ENCODE peak calls at places on chromosomes 3 and 15, in nine cellular contexts. Y is WTC11, W is CD14-positive monocyte, L is fibroblast of mammary gland, P is transverse colon, N is tibial nerve, D is foreskin keratinocyte, V is A673, R is HFFc6. X is an unnamed sample.
A peak's percentile ranks its signal among the peaks of the same experiment; 100 is the strongest.

GRCh38 chr3:179652467-179653105 is at the start of gene USP13:
- DNase-seq in Y (peak; percentile 72), W (no peak), L (peak; percentile 87), P (peak; percentile 54), N (peak; percentile 36), D (peak; percentile 37), V (peak; percentile 91), R (peak; percentile 77), X (peak; percentile 75)

GRCh38 chr3:195078891-195079440 is 192.0 kb downstream of the XXYLT1 start:
- DNase-seq in Y (no peak), W (no peak), L (no peak), P (no peak), N (no peak), D (no peak), V (no peak), R (no peak), X (no peak)

GRCh38 chr3:44323341-44323955 is 15.1 kb upstream of the TCAIM start:
- DNase-seq in Y (peak; percentile 57), W (no peak), L (peak; percentile 67), P (peak; percentile 70), N (peak; percentile 97), D (no peak), V (peak; percentile 69), R (peak; percentile 58), X (peak; percentile 20)

GRCh38 chr15:57149196-57149595 is 227.1 kb upstream of the CGNL1 start:
- DNase-seq in Y (no peak), W (no peak), L (peak; percentile 65), P (no peak), N (no peak), D (no peak), V (no peak), R (peak; percentile 12), X (no peak)

GRCh38 chr3:12470111-12470510 is 14.2 kb upstream of the TSEN2 start:
- DNase-seq in Y (no peak), W (no peak), L (peak; percentile 39), P (no peak), N (no peak), D (peak; percentile 20), V (no peak), R (peak; percentile 36), X (no peak)

GRCh38 chr3:183764854-183765731 is 60.3 kb downstream of the MAP6D1 start:
- DNase-seq in Y (no peak), W (no peak), L (peak; percentile 73), P (peak; percentile 9), N (no peak), D (peak; percentile 10), V (no peak), R (peak; percentile 83), X (no peak)

GRCh38 chr15:39014682-39015081 is 450.1 kb upstream of the RASGRP1 start:
- DNase-seq in Y (no peak), W (no peak), L (no peak), P (no peak), N (no peak), D (no peak), V (no peak), R (no peak), X (no peak)

GRCh38 chr3:45567730-45568172 is 26.8 kb upstream of the LIMD1 start:
- DNase-seq in Y (no peak), W (peak; percentile 60), L (no peak), P (peak; percentile 36), N (no peak), D (no peak), V (no peak), R (no peak), X (peak; percentile 73)

GRCh38 chr3:42733501-42734262 is 31.1 kb upstream of the HHATL start:
- DNase-seq in Y (no peak), W (no peak), L (no peak), P (no peak), N (no peak), D (no peak), V (no peak), R (no peak), X (no peak)

GRCh38 chr3:42731476-42732195 is 29.0 kb upstream of the HHATL start:
- DNase-seq in Y (no peak), W (no peak), L (no peak), P (no peak), N (no peak), D (no peak), V (no peak), R (no peak), X (no peak)

GRCh38 chr3:42732196-42732828 is 29.7 kb upstream of the HHATL start:
- DNase-seq in Y (no peak), W (no peak), L (no peak), P (no peak), N (no peak), D (no peak), V (no peak), R (no peak), X (no peak)

GRCh38 chr3:42734263-42734860 is 31.8 kb upstream of the HHATL start:
- DNase-seq in Y (no peak), W (no peak), L (no peak), P (no peak), N (no peak), D (no peak), V (no peak), R (no peak), X (no peak)

GRCh38 chr3:42732829-42733459 is 30.3 kb upstream of the HHATL start:
- DNase-seq in Y (no peak), W (no peak), L (no peak), P (no peak), N (no peak), D (no peak), V (no peak), R (no peak), X (no peak)
- TF ChIP-seq CTCF in Y (no peak), W (no peak), L (peak; percentile 25), P (no peak), N (peak; percentile 32), D (no peak), V (no peak), R (peak; percentile 56), X (no peak)

DNA sequence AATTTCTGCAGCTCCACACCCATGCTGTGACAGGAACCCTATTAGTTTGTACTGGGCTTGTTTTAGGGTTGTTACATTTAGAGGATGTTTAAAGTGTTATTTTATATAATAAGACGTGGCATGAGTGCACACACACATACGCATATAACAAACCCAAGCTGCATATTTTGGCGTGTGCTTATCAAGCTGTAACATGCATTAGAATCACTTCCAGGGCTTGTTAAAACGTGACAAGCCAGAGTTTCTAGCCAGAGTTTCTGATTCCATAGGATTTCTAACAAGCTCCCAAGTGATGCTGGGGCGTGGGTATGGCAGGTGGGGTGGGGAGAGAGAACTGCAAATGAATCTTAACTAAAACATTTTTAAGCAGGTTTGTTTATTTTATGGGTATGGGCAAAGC is 17.4 kb downstream of the ONECUT1 start:
- DNase-seq in Y (no peak), W (no peak), L (no peak), P (no peak), N (no peak), D (peak; percentile 71), V (no peak), R (no peak), X (no peak)
- TF ChIP-seq CTCF in Y (no peak), W (no peak), L (no peak), P (no peak), N (no peak), D (no peak), V (no peak), R (no peak), X (no peak)

GRCh38 chr3:82493858-82494257 is 732.4 kb upstream of the GBE1 start:
- DNase-seq in Y (no peak), W (no peak), L (no peak), P (no peak), N (no peak), D (no peak), V (no peak), R (no peak), X (no peak)

GRCh38 chr3:82498186-82498585 is 736.7 kb upstream of the GBE1 start:
- DNase-seq in Y (no peak), W (no peak), L (no peak), P (no peak), N (no peak), D (no peak), V (no peak), R (no peak), X (no peak)

GRCh38 chr3:82495655-82496054 is 734.2 kb upstream of the GBE1 start:
- DNase-seq in Y (no peak), W (no peak), L (no peak), P (no peak), N (no peak), D (no peak), V (no peak), R (no peak), X (no peak)

GRCh38 chr3:82494977-82495489 is 733.6 kb upstream of the GBE1 start:
- DNase-seq in Y (no peak), W (no peak), L (no peak), P (no peak), N (no peak), D (no peak), V (no peak), R (no peak), X (no peak)

DNA sequence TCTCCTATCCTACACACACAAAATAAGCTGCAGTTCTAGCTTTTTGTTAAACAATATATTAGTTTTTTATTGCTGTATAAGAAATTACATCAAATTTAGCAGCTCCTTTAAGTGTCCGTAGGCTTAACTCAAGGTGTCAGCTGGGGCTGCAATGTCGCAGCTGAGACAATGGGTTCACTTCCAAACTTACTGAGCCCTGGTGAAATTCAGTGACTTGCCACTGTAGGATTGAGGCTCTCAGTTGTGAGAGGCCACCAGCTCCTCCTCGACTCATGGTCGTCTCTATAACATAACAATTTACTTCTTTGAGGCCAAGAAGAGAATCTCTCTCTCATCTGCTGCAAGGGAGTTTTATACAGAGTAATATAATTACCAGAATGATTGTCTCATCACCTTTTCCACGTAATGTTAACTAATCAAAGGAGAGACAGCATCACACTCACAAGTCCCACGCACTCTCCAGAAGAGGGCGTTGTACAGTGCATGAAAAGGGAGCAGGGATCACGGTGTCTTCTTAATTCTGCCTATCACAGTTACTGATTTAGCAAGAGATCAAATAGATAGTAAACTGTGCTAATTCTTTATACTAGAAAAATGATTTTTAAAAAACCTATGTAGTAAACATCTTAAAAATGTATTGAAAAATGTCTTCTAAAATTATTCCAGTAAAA is 735.6 kb upstream of the GBE1 start:
- DNase-seq in Y (peak; percentile 36), W (no peak), L (no peak), P (no peak), N (no peak), D (no peak), V (peak; percentile 32), R (no peak), X (no peak)
- TF ChIP-seq CTCF in Y (no peak), W (no peak), L (no peak), P (no peak), N (no peak), D (no peak), V (peak; percentile 62), R (no peak), X (peak; percentile 35)

DNA sequence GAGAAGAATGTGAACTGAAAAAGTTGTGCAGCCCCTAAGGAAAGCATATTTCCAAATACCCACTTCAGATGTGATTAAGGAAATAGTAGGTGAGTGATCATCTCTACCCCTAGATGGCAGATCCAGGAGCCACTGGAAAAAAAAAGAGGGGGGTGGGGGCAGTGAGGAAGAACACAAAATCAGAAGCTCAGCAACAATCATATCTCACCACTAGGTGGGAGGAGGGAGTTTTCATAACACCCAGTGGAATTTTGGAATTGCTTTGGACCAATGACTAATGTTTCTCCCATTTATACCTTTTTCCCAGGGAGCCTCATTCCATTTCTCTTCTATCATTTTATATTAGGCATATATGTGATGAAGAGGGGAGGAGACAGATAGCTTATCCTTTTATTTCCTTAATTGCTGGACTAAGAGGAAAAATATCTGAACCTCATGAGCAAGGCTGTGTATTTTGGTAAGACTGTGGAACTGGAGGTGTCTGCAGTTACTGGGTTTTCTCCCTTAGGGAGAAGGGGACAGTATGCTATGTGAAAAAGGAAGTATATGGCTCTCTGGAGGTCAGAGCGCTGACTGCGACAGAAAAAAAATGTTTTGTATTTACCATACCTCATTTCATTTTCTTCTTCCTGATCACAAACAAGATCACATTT is 363.4 kb downstream of the GAP43 start:
- DNase-seq in Y (peak; percentile 17), W (no peak), L (peak; percentile 66), P (no peak), N (no peak), D (no peak), V (peak; percentile 65), R (peak; percentile 18), X (no peak)
- TF ChIP-seq CTCF in Y (peak; percentile 33), W (no peak), L (peak; percentile 61), P (peak; percentile 14), N (no peak), D (peak; percentile 81), V (peak; percentile 52), R (peak; percentile 79), X (no peak)